ENCODE peak calls at places on chromosomes 16 and 17, in ten cellular contexts. P is neural progenitor cell, Z is sigmoid colon, C is cardiac muscle cell, X is iPS DF 6.9, K is HAP-1, L is ovary, D is PC-9, H is MG63, J is DND-41. E is an unnamed sample.

GRCh38 chr16:15996432-15997109 is 47.2 kb downstream of the ABCC1 start:
- DNase-seq in K (no peak), L (peak; percentile 71), D (peak; percentile 91), C (no peak), X (no peak), J (no peak), Z (peak; percentile 78), H (peak; percentile 95), P (no peak), E (no peak)

GRCh38 chr17:55440391-55440790 is 18.8 kb upstream of the MMD start:
- DNase-seq in C (no peak), J (no peak), K (no peak), X (no peak), L (no peak), D (no peak), P (no peak), Z (no peak), H (no peak), E (no peak)

GRCh38 chr17:13420294-13421277 is 181.1 kb downstream of the HS3ST3A1 start:
- DNase-seq in H (no peak), X (no peak), K (no peak), C (no peak), D (no peak), Z (no peak), J (no peak), P (no peak), L (no peak), E (no peak)

GRCh38 chr17:15890279-15890892 is 54.5 kb upstream of the ADORA2B start:
- DNase-seq in D (no peak), C (no peak), L (no peak), K (no peak), X (no peak), H (no peak), P (peak; percentile 38), Z (no peak), J (no peak), E (no peak)

GRCh38 chr17:28338056-28338768 is 2.7 kb downstream of the TNFAIP1 start:
- DNase-seq in K (no peak), P (no peak), Z (no peak), X (no peak), H (peak; percentile 69), C (no peak), J (no peak), D (no peak), L (no peak), E (no peak)

GRCh38 chr17:40522250-40522960 is 21.0 kb upstream of the TNS4 start:
- DNase-seq in Z (peak; percentile 56), P (no peak), J (no peak), D (no peak), H (no peak), L (no peak), K (no peak), C (no peak), X (no peak), E (no peak)

GRCh38 chr16:66203476-66203875 is 163.0 kb upstream of the CDH5 start:
- DNase-seq in C (no peak), P (no peak), K (no peak), L (no peak), J (no peak), Z (no peak), D (no peak), H (no peak), X (no peak), E (no peak)

GRCh38 chr16:10598157-10598556 is 17.8 kb upstream of the EMP2 start:
- DNase-seq in P (no peak), L (no peak), D (peak; percentile 81), J (no peak), C (no peak), X (no peak), K (no peak), Z (no peak), H (no peak), E (no peak)

GRCh38 chr17:13273744-13274295 is 256.0 kb upstream of the ELAC2 start:
- DNase-seq in H (no peak), L (no peak), Z (no peak), P (no peak), K (no peak), X (no peak), J (no peak), C (no peak), D (no peak), E (no peak)

GRCh38 chr16:3112058-3112880 is at the start of gene ZNF205:
- DNase-seq in J (no peak), X (no peak), Z (peak; percentile 87), H (peak; percentile 85), P (peak; percentile 85), K (peak; percentile 90), L (peak; percentile 80), D (peak; percentile 87), C (peak; percentile 77), E (no peak)

GRCh38 chr17:42682400-42683384 is at the start of gene CNTNAP1:
- DNase-seq in P (peak; percentile 89), H (peak; percentile 87), Z (peak; percentile 88), K (peak; percentile 87), X (no peak), L (peak; percentile 79), D (peak; percentile 45), J (no peak), C (peak; percentile 83), E (no peak)

GRCh38 chr17:81821603-81822311 is 11.3 kb downstream of the MCRIP1 start:
- DNase-seq in Z (peak; percentile 93), D (peak; percentile 80), J (peak; percentile 87), C (peak; percentile 69), P (no peak), H (peak; percentile 73), X (no peak), K (peak; percentile 84), L (peak; percentile 64), E (no peak)

GRCh38 chr17:81819648-81820171 is 13.4 kb downstream of the MCRIP1 start:
- DNase-seq in K (no peak), X (no peak), Z (no peak), P (no peak), H (no peak), C (no peak), D (no peak), J (no peak), L (no peak), E (no peak)

GRCh38 chr17:81822312-81822637 is 10.8 kb downstream of the MCRIP1 start:
- DNase-seq in C (no peak), K (no peak), J (no peak), L (no peak), H (no peak), Z (no peak), D (no peak), P (no peak), X (no peak), E (no peak)

GRCh38 chr17:81822996-81823799 is 9.9 kb downstream of the MCRIP1 start:
- DNase-seq in H (no peak), C (no peak), D (no peak), Z (no peak), J (no peak), P (no peak), K (no peak), L (no peak), X (no peak), E (no peak)

GRCh38 chr17:81821147-81821546 is 11.9 kb downstream of the MCRIP1 start:
- DNase-seq in Z (no peak), J (no peak), K (no peak), P (no peak), D (no peak), C (no peak), H (no peak), L (no peak), X (no peak), E (no peak)
- H3K27me3 ChIP-seq in Z (no peaks in the 10 kb centered on the region), J (no peaks in the 10 kb centered on the region), K (peaks cover 4% of the 10 kb centered on the region), P (no peaks in the 10 kb centered on the region), D (no peaks in the 10 kb centered on the region), C (no peaks in the 10 kb centered on the region), H (no peaks in the 10 kb centered on the region), L (no peaks in the 10 kb centered on the region), X (no peaks in the 10 kb centered on the region), E (no peaks in the 10 kb centered on the region)

GRCh38 chr17:79095345-79096055 is 20.9 kb downstream of the ENGASE start:
- DNase-seq in L (no peak), P (no peak), X (no peak), C (no peak), D (no peak), J (no peak), Z (no peak), H (peak; percentile 64), K (no peak), E (no peak)
- H3K27me3 ChIP-seq in L (no peaks in the 10 kb centered on the region), P (peaks cover 18% of the 10 kb centered on the region), X (no peaks in the 10 kb centered on the region), C (peaks cover 15% of the 10 kb centered on the region), D (peaks cover 68% of the 10 kb centered on the region), J (peaks cover 4% of the 10 kb centered on the region), Z (no peaks in the 10 kb centered on the region), H (peaks cover 14% of the 10 kb centered on the region), K (peaks cover 36% of the 10 kb centered on the region), E (no peaks in the 10 kb centered on the region)

GRCh38 chr17:49996121-49996494 is 1.1 kb upstream of the DLX3 start:
- DNase-seq in L (no peak), K (no peak), Z (no peak), X (no peak), C (no peak), J (no peak), H (no peak), P (peak; percentile 36), D (no peak), E (no peak)

GRCh38 chr17:49997256-49997735 is 2.3 kb upstream of the DLX3 start:
- DNase-seq in C (no peak), P (no peak), X (no peak), Z (no peak), D (no peak), J (no peak), L (no peak), H (no peak), K (no peak), E (no peak)

GRCh38 chr17:49996495-49997255 is 1.7 kb upstream of the DLX3 start:
- DNase-seq in H (peak; percentile 63), J (peak; percentile 62), X (no peak), P (peak; percentile 82), D (peak; percentile 61), L (peak; percentile 61), Z (no peak), C (peak; percentile 80), K (peak; percentile 85), E (peak; percentile 51)

GRCh38 chr17:49998836-49999511 is 4.0 kb upstream of the DLX3 start:
- DNase-seq in Z (no peak), P (no peak), J (no peak), C (no peak), H (no peak), L (no peak), X (no peak), K (no peak), D (no peak), E (peak; percentile 35)

GRCh38 chr17:49997773-49998703 is 3.0 kb upstream of the DLX3 start:
- DNase-seq in D (peak; percentile 80), J (peak; percentile 85), K (peak; percentile 93), L (peak; percentile 82), H (peak; percentile 80), X (no peak), Z (peak; percentile 85), C (peak; percentile 94), P (peak; percentile 94), E (peak; percentile 89)
- H3K27me3 ChIP-seq in D (peaks cover 7% of the 10 kb centered on the region), J (peaks cover 41% of the 10 kb centered on the region), K (peaks cover 22% of the 10 kb centered on the region), L (peaks cover 3% of the 10 kb centered on the region), H (peaks cover 31% of the 10 kb centered on the region), X (peaks cover 34% of the 10 kb centered on the region), Z (peaks cover 39% of the 10 kb centered on the region), C (peaks cover 83% of the 10 kb centered on the region), P (peaks cover 92% of the 10 kb centered on the region), E (peaks cover 38% of the 10 kb centered on the region)

DNA sequence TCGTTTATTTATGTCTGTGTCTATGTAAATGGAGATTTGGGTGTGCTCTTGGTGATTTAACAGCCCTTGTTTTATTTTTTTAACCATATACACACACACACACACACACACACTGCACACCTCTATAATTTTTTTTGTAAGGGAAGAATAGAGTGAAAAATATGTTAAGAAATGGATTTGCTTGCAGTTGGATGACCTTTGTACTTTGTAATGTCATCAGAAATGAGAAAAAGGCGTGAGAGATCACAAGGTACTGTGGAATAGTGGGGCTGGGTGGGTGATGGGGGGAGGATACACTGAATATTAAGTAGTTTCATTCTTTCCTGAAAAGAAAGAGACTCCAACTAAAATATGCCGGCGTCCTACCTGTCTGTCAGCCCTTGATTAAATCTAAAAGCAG is 38.8 kb downstream of the SALL1 start:
- DNase-seq in K (no peak), C (no peak), P (no peak), J (no peak), L (no peak), H (no peak), X (no peak), D (no peak), Z (no peak), E (no peak)
- H3K27me3 ChIP-seq in K (no peaks in the 10 kb centered on the region), C (peaks cover 63% of the 10 kb centered on the region), P (peaks cover 41% of the 10 kb centered on the region), J (no peaks in the 10 kb centered on the region), L (no peaks in the 10 kb centered on the region), H (no peaks in the 10 kb centered on the region), X (peaks cover 5% of the 10 kb centered on the region), D (peaks cover 39% of the 10 kb centered on the region), Z (no peaks in the 10 kb centered on the region), E (no peaks in the 10 kb centered on the region)

E was measured in CD8-positive, alpha-beta T cell.